ENCODE peak calls at places on chromosomes 11 and 22, in five cellular contexts. N is NCI-H82, X is mesenchymal stem cell, F is Calu3, M is NCI-H2081. A is an unnamed sample.

GRCh38 chr11:67118059-67118766 is 850 bp upstream of the KDM2A start:
- DNase-seq in N (no peak), X (no peak), F (peak; percentile 25), M (peak; percentile 22), A (peak; percentile 40)

GRCh38 chr11:65788801-65789200 is 1.9 kb downstream of the OVOL1 start:
- DNase-seq in N (no peak), X (no peak), F (no peak), M (no peak), A (peak; percentile 27)

GRCh38 chr11:119729581-119730346 is 764 bp upstream of the NECTIN1 start:
- DNase-seq in N (no peak), X (peak; percentile 65), F (peak; percentile 29), M (peak; percentile 12), A (peak; percentile 85)

GRCh38 chr22:41513391-41513790 is 30.9 kb downstream of the POLR3H start:
- DNase-seq in N (no peak), X (no peak), F (no peak), M (no peak), A (no peak)

GRCh38 chr22:50016988-50017700 is 4.6 kb upstream of the IL17REL start:
- DNase-seq in N (no peak), X (no peak), F (peak; percentile 79), M (no peak), A (peak; percentile 27)

GRCh38 chr11:96781082-96781481 is 391.3 kb downstream of the JRKL start:
- DNase-seq in N (no peak), X (no peak), F (no peak), M (no peak), A (no peak)

GRCh38 chr22:43257549-43257948 is 70.6 kb upstream of the TTLL12 start:
- DNase-seq in N (no peak), X (no peak), F (no peak), M (peak; percentile 17), A (no peak)

GRCh38 chr11:28072321-28072720 is 35.6 kb downstream of the KIF18A start:
- DNase-seq in N (no peak), X (no peak), F (no peak), M (no peak), A (no peak)

GRCh38 chr11:110199184-110199981 is 97.0 kb downstream of the RDX start:
- DNase-seq in N (no peak), X (peak; percentile 56), F (no peak), M (no peak), A (no peak)

GRCh38 chr22:19882446-19883381 is 28.0 kb upstream of the GNB1L start:
- DNase-seq in N (no peak), X (no peak), F (no peak), M (no peak), A (peak; percentile 29)

GRCh38 chr11:118892515-118892914 is 8.8 kb downstream of the CXCR5 start:
- DNase-seq in N (no peak), X (no peak), F (no peak), M (peak; percentile 61), A (no peak)

GRCh38 chr11:19713221-19714092 is 820 bp downstream of the NAV2 start:
- DNase-seq in N (peak; percentile 20), X (peak; percentile 13), F (no peak), M (no peak), A (peak; percentile 34)

GRCh38 chr11:61025819-61026120 is 54.3 kb downstream of the CD6 start:
- DNase-seq in N (no peak), X (no peak), F (no peak), M (no peak), A (no peak)

GRCh38 chr11:17148536-17148935 is 59.2 kb downstream of the PIK3C2A start:
- DNase-seq in N (no peak), X (no peak), F (no peak), M (no peak), A (no peak)

GRCh38 chr11:10693509-10694071 is at the start of gene IRAG1:
- DNase-seq in N (peak; percentile 1), X (peak; percentile 74), F (no peak), M (no peak), A (peak; percentile 63)

GRCh38 chr22:47592791-47593190 is 830.3 kb downstream of the TBC1D22A start:
- DNase-seq in N (no peak), X (no peak), F (no peak), M (no peak), A (no peak)

GRCh38 chr11:62602141-62603071 is 741 bp upstream of the MTA2 start:
- DNase-seq in N (peak; percentile 91), X (no peak), F (peak; percentile 52), M (peak; percentile 71), A (peak; percentile 87)

GRCh38 chr11:15801616-15802015 is 554.7 kb downstream of the SOX6 start:
- DNase-seq in N (no peak), X (no peak), F (no peak), M (no peak), A (no peak)

GRCh38 chr11:125215205-125215565 is 50.6 kb downstream of the PKNOX2 start:
- DNase-seq in N (no peak), X (no peak), F (no peak), M (no peak), A (no peak)

GRCh38 chr11:59216654-59217640 is 4.2 kb upstream of the MPEG1 start:
- DNase-seq in N (no peak), X (no peak), F (peak; percentile 22), M (no peak), A (no peak)

GRCh38 chr11:130499828-130500227 is 51.4 kb downstream of the ADAMTS15 start:
- DNase-seq in N (no peak), X (no peak), F (no peak), M (no peak), A (no peak)

GRCh38 chr11:3674189-3674588 is 3.0 kb upstream of the CHRNA10 start:
- DNase-seq in N (no peak), X (peak; percentile 28), F (no peak), M (no peak), A (no peak)

GRCh38 chr11:125374398-125374797 is 121.7 kb downstream of the FEZ1 start:
- DNase-seq in N (no peak), X (no peak), F (no peak), M (no peak), A (no peak)

GRCh38 chr11:94837317-94837716 is 69.2 kb downstream of the AMOTL1 start:
- DNase-seq in N (no peak), X (no peak), F (no peak), M (no peak), A (no peak)

GRCh38 chr11:68714047-68714856 is 29.9 kb downstream of the GAL start:
- DNase-seq in N (no peak), X (no peak), F (no peak), M (no peak), A (no peak)

GRCh38 chr11:88553204-88553603 is 215.7 kb upstream of the CTSC start:
- DNase-seq in N (no peak), X (peak; percentile 35), F (no peak), M (no peak), A (no peak)

A was measured in SK-N-SH.